ENCODE peak calls at places on chromosomes 6 and 20, in four cellular contexts. J, K, Z and S are unnamed samples.

GRCh38 chr20:62953167-62953838 is 794 bp downstream of the SLC17A9 start:
- DNase-seq in J (no peak), K (no peak), Z (no peak), S (no peak)

GRCh38 chr6:163529605-163530004 is 115.1 kb downstream of the QKI start:
- DNase-seq in J (no peak), K (peak), Z (no peak), S (no peak)

GRCh38 chr20:17825251-17825691 is 125.5 kb downstream of the BANF2 start:
- DNase-seq in J (no peak), K (no peak), Z (no peak), S (no peak)

GRCh38 chr6:129683606-129684322 is 26.2 kb downstream of the ARHGAP18 start:
- DNase-seq in J (peak), K (peak), Z (no peak), S (no peak)

GRCh38 chr6:16487953-16488674 is 249.7 kb downstream of the GMPR start:
- DNase-seq in J (no peak), K (no peak), Z (no peak), S (no peak)

GRCh38 chr20:31594558-31595379 is 10.3 kb upstream of the ID1 start:
- DNase-seq in J (no peak), K (no peak), Z (no peak), S (no peak)

GRCh38 chr6:140380371-140381218 is 1006.1 kb upstream of the CITED2 start:
- DNase-seq in J (no peak), K (no peak), Z (no peak), S (no peak)

GRCh38 chr20:21548390-21549035 is 34.6 kb upstream of the NKX2-2 start:
- DNase-seq in J (no peak), K (no peak), Z (no peak), S (no peak)

GRCh38 chr20:25006431-25007167 is 14.0 kb upstream of the APMAP start:
- DNase-seq in J (no peak), K (no peak), Z (peak), S (no peak)

GRCh38 chr20:23766531-23766930 is 15.8 kb upstream of the CST1 start:
- DNase-seq in J (no peak), K (no peak), Z (no peak), S (no peak)

GRCh38 chr20:62966212-62967148 is 14.0 kb downstream of the SLC17A9 start:
- DNase-seq in J (no peak), K (no peak), Z (no peak), S (no peak)

GRCh38 chr20:44780226-44780625 is 30.1 kb downstream of the RIMS4 start:
- DNase-seq in J (no peak), K (peak), Z (no peak), S (peak)

GRCh38 chr20:16587066-16587465 is 13.8 kb upstream of the KIF16B start:
- DNase-seq in J (no peak), K (no peak), Z (no peak), S (no peak)

GRCh38 chr20:40938020-40938419 is 90.6 kb upstream of the TOP1 start:
- DNase-seq in J (no peak), K (no peak), Z (no peak), S (no peak)

GRCh38 chr6:149922642-149923326 is at the start of gene RAET1G:
- DNase-seq in J (peak), K (peak), Z (peak), S (peak)

GRCh38 chr6:7390218-7390878 is 740 bp downstream of the RIOK1 start:
- DNase-seq in J (no peak), K (no peak), Z (no peak), S (no peak)

GRCh38 chr6:52994789-52995078 is 350 bp downstream of the GSTA4 start:
- DNase-seq in J (no peak), K (no peak), Z (peak), S (peak)

GRCh38 chr6:40543776-40544175 is 43.4 kb downstream of the LRFN2 start:
- DNase-seq in J (no peak), K (no peak), Z (no peak), S (no peak)

GRCh38 chr20:13819885-13820645 is 35.2 kb downstream of the NDUFAF5 start:
- DNase-seq in J (no peak), K (no peak), Z (no peak), S (no peak)

GRCh38 chr20:3783068-3783489 is 1.8 kb upstream of the SPEF1 start:
- DNase-seq in J (no peak), K (no peak), Z (no peak), S (no peak)

DNA sequence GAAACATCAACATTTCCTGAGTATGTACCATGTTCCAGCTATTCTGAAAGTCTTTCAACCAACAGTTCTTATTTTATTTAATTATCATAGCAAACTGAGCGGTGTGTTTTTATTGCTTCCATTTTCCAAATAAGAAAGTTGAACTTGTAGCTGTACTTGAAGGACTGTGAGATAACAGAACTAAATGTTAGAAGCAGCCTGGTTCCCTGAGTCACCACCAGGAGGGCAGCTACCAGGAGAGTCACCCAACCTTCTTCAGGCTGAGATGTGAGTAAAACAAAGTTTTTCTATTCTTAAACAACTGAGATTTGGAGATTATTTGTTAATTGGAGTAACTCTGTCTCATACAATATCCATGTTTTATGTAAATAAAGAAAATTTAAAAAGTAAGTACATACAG is 403.4 kb downstream of the PKHD1 start:
- DNase-seq in J (no peak), K (no peak), Z (no peak), S (no peak)
- TF ChIP-seq CTCF in J (no peak), K (no peak), Z (no peak), S (no peak)

GRCh38 chr6:82363368-82364086 is at the start of gene TPBG:
- DNase-seq in J (no peak), K (peak), Z (no peak), S (peak)
- TF ChIP-seq CTCF in J (peak), K (peak), Z (peak), S (peak)

DNA sequence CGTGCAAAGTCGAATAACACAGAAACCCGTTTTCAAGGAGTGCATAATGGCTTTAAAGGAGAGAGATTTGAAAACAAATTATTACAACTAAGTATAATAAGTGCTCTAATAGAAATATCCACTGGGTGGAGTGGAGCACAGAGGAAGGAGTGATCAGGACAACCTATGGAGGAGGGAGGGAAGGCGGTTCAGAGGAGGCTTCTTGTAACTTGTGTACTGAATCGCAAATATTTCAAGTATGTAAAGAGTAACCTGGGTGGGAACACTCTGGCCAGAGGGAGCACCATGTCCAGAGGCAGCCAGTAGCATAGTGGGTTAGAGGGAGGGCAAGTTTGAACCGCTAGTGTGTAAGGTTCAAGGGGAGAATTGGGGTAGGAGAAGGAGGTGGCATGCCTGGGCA is 21.6 kb upstream of the TNFAIP3 start:
- DNase-seq in J (no peak), K (no peak), Z (no peak), S (no peak)
- TF ChIP-seq CTCF in J (no peak), K (peak), Z (no peak), S (no peak)

DNA sequence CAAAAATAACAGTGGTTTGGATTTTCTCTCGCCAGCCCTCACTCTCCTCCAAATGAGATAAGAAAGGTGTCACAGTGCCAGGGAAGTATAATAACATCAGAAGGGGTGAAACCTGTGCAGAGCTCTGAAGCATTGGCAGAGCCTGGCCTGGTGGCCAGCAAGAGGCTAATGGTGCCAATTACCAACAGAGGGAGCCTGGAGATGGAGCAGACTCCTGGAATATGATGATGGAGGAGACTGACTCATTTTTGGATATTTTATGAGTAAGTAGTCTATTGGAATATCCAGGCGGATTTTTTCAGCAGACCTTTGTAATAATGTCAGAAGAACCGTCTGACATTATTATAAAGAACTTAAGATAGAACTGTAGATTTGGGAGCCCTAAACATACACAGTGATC is 442.6 kb upstream of the MARCKS start:
- DNase-seq in J (no peak), K (peak), Z (no peak), S (no peak)
- TF ChIP-seq CTCF in J (peak), K (peak), Z (peak), S (peak)

GRCh38 chr20:49890651-49891361 is 24.5 kb downstream of the SPATA2 start:
- DNase-seq in J (no peak), K (peak), Z (no peak), S (no peak)

GRCh38 chr20:49891486-49891885 is 23.8 kb downstream of the SPATA2 start:
- DNase-seq in J (no peak), K (no peak), Z (no peak), S (no peak)

GRCh38 chr20:49889245-49889942 is 25.9 kb downstream of the SPATA2 start:
- DNase-seq in J (no peak), K (no peak), Z (no peak), S (no peak)

GRCh38 chr20:49888341-49889244 is 26.7 kb downstream of the SPATA2 start:
- DNase-seq in J (no peak), K (peak), Z (peak), S (peak)

DNA sequence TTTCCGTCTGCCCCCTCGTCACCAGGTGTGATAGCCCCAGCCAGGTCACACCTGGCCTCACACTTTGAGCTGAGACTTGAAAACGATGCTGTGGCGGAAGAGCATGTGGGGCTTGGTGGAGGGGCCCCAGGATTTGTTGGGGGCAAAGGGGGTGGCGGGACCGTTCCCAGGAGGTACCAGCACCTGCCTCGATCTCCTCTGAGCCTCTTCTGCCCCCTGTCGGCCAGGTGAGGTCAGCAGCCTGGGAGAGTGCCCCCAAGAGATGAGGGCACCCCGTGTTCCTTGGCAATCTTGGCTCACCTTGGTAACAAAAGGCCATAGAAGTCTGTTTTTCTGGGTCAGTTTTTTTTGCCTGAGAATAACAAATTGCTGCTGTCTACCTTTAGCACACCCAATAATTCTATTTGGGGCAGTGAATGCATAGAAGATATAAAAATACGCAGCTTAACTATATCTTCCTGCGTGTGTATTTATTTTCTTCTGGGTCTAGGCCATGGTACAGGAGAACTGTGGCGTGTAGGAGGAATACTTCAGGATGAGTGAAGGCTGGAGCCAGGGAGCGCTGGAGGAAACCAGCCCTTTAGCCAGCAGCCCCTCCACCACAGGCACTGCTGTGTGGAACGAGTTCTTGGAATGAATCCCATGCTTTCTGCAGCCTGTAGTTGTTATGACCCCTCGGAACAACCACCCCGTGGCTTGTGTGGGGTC is 25.2 kb downstream of the SPATA2 start:
- DNase-seq in J (no peak), K (no peak), Z (no peak), S (no peak)
- TF ChIP-seq CTCF in J (no peak), K (peak), Z (no peak), S (peak)

GRCh38 chr20:6123650-6124014 is 802 bp upstream of the FERMT1 start:
- DNase-seq in J (no peak), K (no peak), Z (no peak), S (no peak)

GRCh38 chr20:6122111-6122872 is 538 bp downstream of the FERMT1 start:
- DNase-seq in J (no peak), K (peak), Z (no peak), S (no peak)

GRCh38 chr20:6120491-6120988 is 2.3 kb downstream of the FERMT1 start:
- DNase-seq in J (no peak), K (no peak), Z (no peak), S (no peak)

GRCh38 chr20:6121504-6121903 is 1.3 kb downstream of the FERMT1 start:
- DNase-seq in J (no peak), K (no peak), Z (no peak), S (no peak)

GRCh38 chr20:6122873-6123649 is at the start of gene FERMT1:
- DNase-seq in J (no peak), K (peak), Z (no peak), S (peak)
- TF ChIP-seq CTCF in J (no peak), K (peak), Z (no peak), S (peak)

DNA sequence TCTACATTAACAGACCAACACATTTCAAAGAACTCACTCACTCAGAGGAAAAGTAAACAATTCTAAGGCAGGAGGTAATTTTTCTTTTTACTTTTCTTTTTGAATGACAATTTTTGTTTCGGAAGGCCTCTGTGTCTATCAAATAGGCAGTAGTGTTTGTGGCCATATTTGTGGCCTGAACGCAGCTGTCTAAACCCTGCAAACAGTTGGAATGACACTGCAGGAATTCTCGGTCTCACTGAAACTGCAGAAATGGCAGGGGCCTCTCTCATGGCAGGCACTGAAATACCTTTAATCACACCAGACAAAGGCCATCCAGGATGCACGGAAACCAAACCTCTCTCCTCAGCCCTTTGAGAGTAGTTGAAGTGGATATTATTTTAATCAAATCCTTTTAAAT is 30.4 kb downstream of the FYN start:
- DNase-seq in J (no peak), K (peak), Z (no peak), S (no peak)
- TF ChIP-seq CTCF in J (no peak), K (no peak), Z (no peak), S (no peak)